ENCODE peak calls at places on chromosomes 2 and 18, in six cellular contexts. One of them, this sample, is unnamed.

GRCh38 chr18:63686871-63687270 is 15.9 kb upstream of the SERPINB11 start:
- DNase-seq in IMR-90: no peak
- DNase-seq in neuronal stem cell: no peak
- DNase-seq in mesenchymal stem cell: no peak
- DNase-seq in H1: no peak
- DNase-seq in H9: no peak
- DNase-seq in this sample: peak

GRCh38 chr2:3429068-3429610 is 49.6 kb downstream of the TRAPPC12 start:
- DNase-seq in IMR-90: no peak
- DNase-seq in neuronal stem cell: no peak
- DNase-seq in mesenchymal stem cell: no peak
- DNase-seq in H1: no peak
- DNase-seq in H9: no peak
- DNase-seq in this sample: no peak

GRCh38 chr2:233323851-233324250 is 16.2 kb downstream of the SAG start:
- DNase-seq in IMR-90: no peak
- DNase-seq in neuronal stem cell: no peak
- DNase-seq in mesenchymal stem cell: no peak
- DNase-seq in H1: no peak
- DNase-seq in H9: no peak
- DNase-seq in this sample: no peak

GRCh38 chr18:75249672-75250470 is 39.3 kb downstream of the TSHZ1 start:
- DNase-seq in IMR-90: no peak
- DNase-seq in neuronal stem cell: no peak
- DNase-seq in mesenchymal stem cell: no peak
- DNase-seq in H1: no peak
- DNase-seq in H9: no peak
- DNase-seq in this sample: no peak

GRCh38 chr18:8890957-8891464 is 185.7 kb downstream of the MTCL1 start:
- DNase-seq in IMR-90: peak
- DNase-seq in neuronal stem cell: peak
- DNase-seq in mesenchymal stem cell: peak
- DNase-seq in H1: no peak
- DNase-seq in H9: peak
- DNase-seq in this sample: peak

GRCh38 chr2:80874374-80874773 is 569.8 kb upstream of the LRRTM1 start:
- DNase-seq in IMR-90: no peak
- DNase-seq in neuronal stem cell: no peak
- DNase-seq in mesenchymal stem cell: no peak
- DNase-seq in H1: no peak
- DNase-seq in H9: no peak
- DNase-seq in this sample: no peak

GRCh38 chr2:88179228-88179679 is 9.1 kb downstream of the THNSL2 start:
- DNase-seq in IMR-90: no peak
- DNase-seq in neuronal stem cell: no peak
- DNase-seq in mesenchymal stem cell: no peak
- DNase-seq in H1: peak
- DNase-seq in H9: no peak
- DNase-seq in this sample: no peak

GRCh38 chr2:95337829-95338228 is 40.7 kb downstream of the KCNIP3 start:
- DNase-seq in IMR-90: no peak
- DNase-seq in neuronal stem cell: no peak
- DNase-seq in mesenchymal stem cell: no peak
- DNase-seq in H1: no peak
- DNase-seq in H9: no peak
- DNase-seq in this sample: no peak

GRCh38 chr2:3348771-3349170 is 28.8 kb downstream of the EIPR1 start:
- DNase-seq in IMR-90: no peak
- DNase-seq in neuronal stem cell: no peak
- DNase-seq in mesenchymal stem cell: no peak
- DNase-seq in H1: no peak
- DNase-seq in H9: no peak
- DNase-seq in this sample: no peak

GRCh38 chr2:239035361-239035814 is 187.5 kb downstream of the TWIST2 start:
- DNase-seq in IMR-90: no peak
- DNase-seq in neuronal stem cell: peak
- DNase-seq in mesenchymal stem cell: peak
- DNase-seq in H1: peak
- DNase-seq in H9: peak
- DNase-seq in this sample: no peak

GRCh38 chr2:172113617-172114016 is 10.9 kb upstream of the DLX2 start:
- DNase-seq in IMR-90: peak
- DNase-seq in neuronal stem cell: peak
- DNase-seq in mesenchymal stem cell: peak
- DNase-seq in H1: no peak
- DNase-seq in H9: no peak
- DNase-seq in this sample: no peak

GRCh38 chr2:241198381-241199282 is 10.2 kb downstream of the ANO7 start:
- DNase-seq in IMR-90: no peak
- DNase-seq in neuronal stem cell: no peak
- DNase-seq in mesenchymal stem cell: no peak
- DNase-seq in H1: no peak
- DNase-seq in H9: no peak
- DNase-seq in this sample: peak

GRCh38 chr2:20641123-20641985 is 9.5 kb downstream of the HS1BP3 start:
- DNase-seq in IMR-90: peak
- DNase-seq in neuronal stem cell: no peak
- DNase-seq in mesenchymal stem cell: peak
- DNase-seq in H1: no peak
- DNase-seq in H9: no peak
- DNase-seq in this sample: no peak

GRCh38 chr2:193806088-193806774 is 1611.5 kb upstream of the TMEFF2 start:
- DNase-seq in IMR-90: no peak
- DNase-seq in neuronal stem cell: no peak
- DNase-seq in mesenchymal stem cell: no peak
- DNase-seq in H1: no peak
- DNase-seq in H9: no peak
- DNase-seq in this sample: no peak

GRCh38 chr18:22674300-22674699 is 256.6 kb upstream of the CTAGE1 start:
- DNase-seq in IMR-90: peak
- DNase-seq in neuronal stem cell: no peak
- DNase-seq in mesenchymal stem cell: peak
- DNase-seq in H1: no peak
- DNase-seq in H9: no peak
- DNase-seq in this sample: peak

GRCh38 chr2:24050041-24050655 is 607 bp downstream of the FKBP1B start:
- DNase-seq in IMR-90: no peak
- DNase-seq in neuronal stem cell: peak
- DNase-seq in mesenchymal stem cell: peak
- DNase-seq in H1: peak
- DNase-seq in H9: peak
- DNase-seq in this sample: peak

GRCh38 chr2:45962522-45962921 is 311.0 kb downstream of the PRKCE start:
- DNase-seq in IMR-90: peak
- DNase-seq in neuronal stem cell: no peak
- DNase-seq in mesenchymal stem cell: peak
- DNase-seq in H1: no peak
- DNase-seq in H9: no peak
- DNase-seq in this sample: no peak

GRCh38 chr2:212158081-212158480 is 380.5 kb downstream of the ERBB4 start:
- DNase-seq in IMR-90: no peak
- DNase-seq in neuronal stem cell: no peak
- DNase-seq in mesenchymal stem cell: peak
- DNase-seq in H1: no peak
- DNase-seq in H9: no peak
- DNase-seq in this sample: no peak

GRCh38 chr2:144921131-144921530 is 401.2 kb upstream of the ZEB2 start:
- DNase-seq in IMR-90: no peak
- DNase-seq in neuronal stem cell: no peak
- DNase-seq in mesenchymal stem cell: no peak
- DNase-seq in H1: no peak
- DNase-seq in H9: no peak
- DNase-seq in this sample: no peak

GRCh38 chr2:37635359-37636208 is 35.9 kb downstream of the CDC42EP3 start:
- DNase-seq in IMR-90: peak
- DNase-seq in neuronal stem cell: no peak
- DNase-seq in mesenchymal stem cell: peak
- DNase-seq in H1: no peak
- DNase-seq in H9: no peak
- DNase-seq in this sample: peak

GRCh38 chr18:2459886-2460285 is 111.4 kb downstream of the METTL4 start:
- DNase-seq in IMR-90: peak
- DNase-seq in neuronal stem cell: no peak
- DNase-seq in mesenchymal stem cell: no peak
- DNase-seq in H1: no peak
- DNase-seq in H9: no peak
- DNase-seq in this sample: no peak

GRCh38 chr2:237026981-237027711 is 58.5 kb upstream of the COPS8 start:
- DNase-seq in IMR-90: peak
- DNase-seq in neuronal stem cell: peak
- DNase-seq in mesenchymal stem cell: peak
- DNase-seq in H1: peak
- DNase-seq in H9: peak
- DNase-seq in this sample: peak

GRCh38 chr2:63029058-63029457 is 21.6 kb upstream of the OTX1 start:
- DNase-seq in IMR-90: peak
- DNase-seq in neuronal stem cell: no peak
- DNase-seq in mesenchymal stem cell: no peak
- DNase-seq in H1: no peak
- DNase-seq in H9: no peak
- DNase-seq in this sample: peak

GRCh38 chr2:990970-991369 is 40.3 kb downstream of the SNTG2 start:
- DNase-seq in IMR-90: no peak
- DNase-seq in neuronal stem cell: no peak
- DNase-seq in mesenchymal stem cell: no peak
- DNase-seq in H1: no peak
- DNase-seq in H9: no peak
- DNase-seq in this sample: no peak

GRCh38 chr2:223970343-223971128 is 13.3 kb downstream of the MRPL44 start:
- DNase-seq in IMR-90: peak
- DNase-seq in neuronal stem cell: peak
- DNase-seq in mesenchymal stem cell: peak
- DNase-seq in H1: peak
- DNase-seq in H9: no peak
- DNase-seq in this sample: peak

GRCh38 chr18:7333163-7333562 is 102.3 kb downstream of the LRRC30 start:
- DNase-seq in IMR-90: no peak
- DNase-seq in neuronal stem cell: no peak
- DNase-seq in mesenchymal stem cell: no peak
- DNase-seq in H1: no peak
- DNase-seq in H9: no peak
- DNase-seq in this sample: no peak

GRCh38 chr2:240986787-240987411 is 11.5 kb upstream of the SNED1 start:
- DNase-seq in IMR-90: peak
- DNase-seq in neuronal stem cell: no peak
- DNase-seq in mesenchymal stem cell: peak
- DNase-seq in H1: peak
- DNase-seq in H9: no peak
- DNase-seq in this sample: no peak

DNA sequence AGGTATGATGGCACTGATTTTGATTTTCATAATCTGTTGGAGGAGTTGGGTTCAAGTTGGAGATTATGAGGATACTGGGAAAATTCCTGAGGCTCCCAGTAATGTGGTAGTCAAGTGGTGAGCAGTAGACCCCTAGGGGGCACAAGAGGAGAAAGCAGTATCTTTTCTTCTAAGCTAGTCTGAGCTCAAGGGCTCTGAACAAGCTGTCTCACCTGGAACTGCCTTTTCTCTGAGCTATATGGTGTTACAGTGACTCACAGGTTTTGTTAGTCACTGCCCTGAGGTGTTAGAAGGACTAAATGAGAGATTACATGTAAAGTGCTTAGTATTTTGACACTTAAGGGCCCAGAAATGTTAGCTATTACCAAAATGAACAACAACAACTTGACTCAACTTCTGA is 42.2 kb downstream of the CD302 start:
- DNase-seq in IMR-90: peak
- DNase-seq in neuronal stem cell: no peak
- DNase-seq in mesenchymal stem cell: peak
- DNase-seq in H1: no peak
- DNase-seq in H9: no peak
- DNase-seq in this sample: peak
- H4K91ac ChIP-seq in IMR-90: no peak
- H4K91ac ChIP-seq in neuronal stem cell: no peak
- H4K91ac ChIP-seq in mesenchymal stem cell: no peak
- H4K91ac ChIP-seq in H1: no peak
- H4K91ac ChIP-seq in H9: no peak
- H4K91ac ChIP-seq in this sample: no peak

GRCh38 chr2:43774617-43775016 is 778 bp downstream of the DYNC2LI1 start:
- DNase-seq in IMR-90: no peak
- DNase-seq in neuronal stem cell: no peak
- DNase-seq in mesenchymal stem cell: no peak
- DNase-seq in H1: no peak
- DNase-seq in H9: no peak
- DNase-seq in this sample: no peak
- H3K27ac ChIP-seq in IMR-90: no peak
- H3K27ac ChIP-seq in neuronal stem cell: no peak
- H3K27ac ChIP-seq in mesenchymal stem cell: peak
- H3K27ac ChIP-seq in H1: no peak
- H3K27ac ChIP-seq in H9: no peak
- H3K27ac ChIP-seq in this sample: no peak

GRCh38 chr2:29051730-29052129 is 22.6 kb downstream of the PCARE start:
- DNase-seq in IMR-90: no peak
- DNase-seq in neuronal stem cell: no peak
- DNase-seq in mesenchymal stem cell: no peak
- DNase-seq in H1: no peak
- DNase-seq in H9: no peak
- DNase-seq in this sample: no peak
- H2AK5ac ChIP-seq in IMR-90: no peak
- H2AK5ac ChIP-seq in neuronal stem cell: no peak
- H2AK5ac ChIP-seq in mesenchymal stem cell: no peak
- H2AK5ac ChIP-seq in H1: no peak
- H2AK5ac ChIP-seq in H9: no peak
- H2AK5ac ChIP-seq in this sample: no peak

GRCh38 chr2:121149384-121149783 is 135.6 kb downstream of the TFCP2L1 start:
- DNase-seq in IMR-90: no peak
- DNase-seq in neuronal stem cell: no peak
- DNase-seq in mesenchymal stem cell: no peak
- DNase-seq in H1: no peak
- DNase-seq in H9: no peak
- DNase-seq in this sample: no peak

GRCh38 chr2:121148481-121148880 is 136.5 kb downstream of the TFCP2L1 start:
- DNase-seq in IMR-90: no peak
- DNase-seq in neuronal stem cell: no peak
- DNase-seq in mesenchymal stem cell: no peak
- DNase-seq in H1: no peak
- DNase-seq in H9: no peak
- DNase-seq in this sample: no peak

GRCh38 chr2:121151311-121152109 is 133.5 kb downstream of the TFCP2L1 start:
- DNase-seq in IMR-90: no peak
- DNase-seq in neuronal stem cell: no peak
- DNase-seq in mesenchymal stem cell: no peak
- DNase-seq in H1: no peak
- DNase-seq in H9: no peak
- DNase-seq in this sample: peak

GRCh38 chr2:121150713-121151112 is 134.3 kb downstream of the TFCP2L1 start:
- DNase-seq in IMR-90: no peak
- DNase-seq in neuronal stem cell: no peak
- DNase-seq in mesenchymal stem cell: no peak
- DNase-seq in H1: no peak
- DNase-seq in H9: no peak
- DNase-seq in this sample: no peak

DNA sequence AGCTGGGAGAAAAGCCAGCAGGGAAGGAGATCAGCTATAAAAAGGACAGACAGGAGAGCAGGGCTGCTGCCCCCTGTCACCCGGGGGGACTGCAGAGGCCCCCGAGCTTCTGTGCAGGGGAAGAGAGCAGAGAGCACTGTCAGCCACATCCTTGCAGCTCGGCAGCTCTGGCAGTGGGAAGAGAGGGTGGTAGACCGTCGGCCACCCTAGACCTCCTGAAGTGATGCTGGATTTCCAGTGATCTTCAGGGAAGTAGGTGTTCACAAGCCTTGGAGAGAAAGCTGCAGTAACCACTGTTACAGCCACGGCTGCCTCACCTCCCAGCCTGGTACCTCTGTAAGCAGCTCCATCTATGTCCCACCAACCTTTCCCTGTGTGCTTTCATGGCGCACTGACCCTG is 134.9 kb downstream of the TFCP2L1 start:
- DNase-seq in IMR-90: no peak
- DNase-seq in neuronal stem cell: no peak
- DNase-seq in mesenchymal stem cell: no peak
- DNase-seq in H1: no peak
- DNase-seq in H9: no peak
- DNase-seq in this sample: no peak
- H4K91ac ChIP-seq in IMR-90: no peak
- H4K91ac ChIP-seq in neuronal stem cell: no peak
- H4K91ac ChIP-seq in mesenchymal stem cell: no peak
- H4K91ac ChIP-seq in H1: no peak
- H4K91ac ChIP-seq in H9: no peak
- H4K91ac ChIP-seq in this sample: no peak

This sample was measured in trophoblast cell.